ENCODE peak calls at places on chromosomes 2 and 18, in seven cellular contexts. C, G, M, E, O, R and K are unnamed samples.

GRCh38 chr2:216827073-216827725 is 32.7 kb downstream of the TNP1 start:
- DNase-seq in C (no peak), G (no peak), M (no peak), E (no peak), O (no peak), R (no peak), K (no peak)

GRCh38 chr2:120395686-120396518 is 50.0 kb downstream of the INHBB start:
- DNase-seq in C (no peak), G (peak; percentile 59), M (no peak), E (peak; percentile 11), O (no peak), R (no peak), K (peak; percentile 56)

GRCh38 chr18:55897101-55897500 is 309.1 kb upstream of the TCF4 start:
- DNase-seq in C (no peak), G (no peak), M (no peak), E (no peak), O (no peak), R (no peak), K (no peak)

GRCh38 chr2:174957049-174957448 is 48.1 kb downstream of the CHN1 start:
- DNase-seq in C (no peak), G (no peak), M (no peak), E (no peak), O (no peak), R (no peak), K (no peak)

GRCh38 chr2:224260605-224261004 is 141.3 kb downstream of the FAM124B start:
- DNase-seq in C (no peak), G (no peak), M (no peak), E (no peak), O (no peak), R (no peak), K (peak; percentile 41)

GRCh38 chr18:26003391-26003790 is 87.0 kb downstream of the SS18 start:
- DNase-seq in C (peak; percentile 26), G (no peak), M (no peak), E (no peak), O (no peak), R (peak; percentile 40), K (no peak)

GRCh38 chr2:188293601-188294482 is 2.2 kb downstream of the GULP1 start:
- DNase-seq in C (peak; percentile 79), G (peak; percentile 70), M (peak; percentile 46), E (peak; percentile 75), O (peak; percentile 33), R (peak; percentile 72), K (peak; percentile 38)

GRCh38 chr18:48409591-48410094 is 460 bp upstream of the ZBTB7C start:
- DNase-seq in C (peak; percentile 28), G (no peak), M (no peak), E (peak; percentile 57), O (no peak), R (peak; percentile 15), K (no peak)

GRCh38 chr2:3634631-3635091 is 23.3 kb upstream of the ALLC start:
- DNase-seq in C (no peak), G (peak; percentile 57), M (no peak), E (peak; percentile 13), O (no peak), R (no peak), K (no peak)

GRCh38 chr18:54737986-54738385 is 90.3 kb upstream of the RAB27B start:
- DNase-seq in C (peak; percentile 76), G (no peak), M (no peak), E (no peak), O (no peak), R (no peak), K (no peak)

GRCh38 chr18:26706796-26707406 is 158.5 kb upstream of the KCTD1 start:
- DNase-seq in C (no peak), G (no peak), M (no peak), E (no peak), O (no peak), R (peak; percentile 36), K (no peak)

GRCh38 chr18:51278045-51278649 is 80.7 kb upstream of the MEX3C start:
- DNase-seq in C (peak; percentile 87), G (no peak), M (no peak), E (no peak), O (no peak), R (peak; percentile 66), K (peak; percentile 60)

GRCh38 chr2:164073053-164073757 is 337.4 kb upstream of the FIGN start:
- DNase-seq in C (no peak), G (no peak), M (no peak), E (no peak), O (no peak), R (no peak), K (no peak)

GRCh38 chr18:58992301-58993231 is 127.9 kb downstream of the ZNF532 start:
- DNase-seq in C (peak; percentile 12), G (no peak), M (no peak), E (no peak), O (no peak), R (no peak), K (no peak)

GRCh38 chr2:218319813-218320360 is 27.6 kb upstream of the TMBIM1 start:
- DNase-seq in C (peak; percentile 18), G (no peak), M (no peak), E (no peak), O (no peak), R (no peak), K (no peak)

GRCh38 chr2:151782378-151783132 is 45.7 kb downstream of the ARL5A start:
- DNase-seq in C (no peak), G (no peak), M (no peak), E (no peak), O (no peak), R (no peak), K (no peak)

GRCh38 chr2:236682651-236683422 is 113.2 kb downstream of the ACKR3 start:
- DNase-seq in C (no peak), G (no peak), M (no peak), E (no peak), O (no peak), R (no peak), K (no peak)

GRCh38 chr2:42801388-42801787 is 9.0 kb upstream of the HAAO start:
- DNase-seq in C (peak; percentile 13), G (no peak), M (no peak), E (no peak), O (no peak), R (no peak), K (no peak)

GRCh38 chr2:5020451-5020850 is 671.7 kb upstream of the SOX11 start:
- DNase-seq in C (no peak), G (no peak), M (no peak), E (no peak), O (no peak), R (no peak), K (no peak)

GRCh38 chr2:3482363-3482821 is 36.9 kb downstream of the ADI1 start:
- DNase-seq in C (no peak), G (no peak), M (no peak), E (peak; percentile 14), O (no peak), R (no peak), K (no peak)

GRCh38 chr2:8923173-8923572 is 80.3 kb downstream of the MBOAT2 start:
- DNase-seq in C (peak; percentile 13), G (no peak), M (no peak), E (no peak), O (no peak), R (no peak), K (no peak)

GRCh38 chr2:36820942-36821605 is 124.6 kb downstream of the VIT start:
- DNase-seq in C (no peak), G (no peak), M (no peak), E (no peak), O (no peak), R (no peak), K (no peak)

GRCh38 chr2:39381653-39382052 is 55.4 kb downstream of the MAP4K3 start:
- DNase-seq in C (peak; percentile 24), G (no peak), M (no peak), E (no peak), O (no peak), R (no peak), K (no peak)

GRCh38 chr2:113370478-113371091 is 66.9 kb upstream of the ZNG1B start:
- DNase-seq in C (peak; percentile 80), G (no peak), M (peak; percentile 30), E (peak; percentile 52), O (peak; percentile 70), R (peak; percentile 83), K (peak; percentile 67)

GRCh38 chr2:170652637-170653417 is 62.3 kb upstream of the SP5 start:
- DNase-seq in C (no peak), G (no peak), M (no peak), E (no peak), O (no peak), R (no peak), K (no peak)

GRCh38 chr2:170656669-170657068 is 58.5 kb upstream of the SP5 start:
- DNase-seq in C (no peak), G (no peak), M (no peak), E (no peak), O (no peak), R (no peak), K (no peak)

GRCh38 chr2:170648037-170648436 is 67.1 kb upstream of the SP5 start:
- DNase-seq in C (no peak), G (no peak), M (no peak), E (no peak), O (no peak), R (no peak), K (no peak)

GRCh38 chr2:170651603-170652002 is 63.5 kb upstream of the SP5 start:
- DNase-seq in C (no peak), G (no peak), M (no peak), E (no peak), O (no peak), R (no peak), K (no peak)
- TF ChIP-seq CTCF in C (no peak), G (no peak), M (no peak), E (no peak), O (no peak), R (no peak), K (no peak)

DNA sequence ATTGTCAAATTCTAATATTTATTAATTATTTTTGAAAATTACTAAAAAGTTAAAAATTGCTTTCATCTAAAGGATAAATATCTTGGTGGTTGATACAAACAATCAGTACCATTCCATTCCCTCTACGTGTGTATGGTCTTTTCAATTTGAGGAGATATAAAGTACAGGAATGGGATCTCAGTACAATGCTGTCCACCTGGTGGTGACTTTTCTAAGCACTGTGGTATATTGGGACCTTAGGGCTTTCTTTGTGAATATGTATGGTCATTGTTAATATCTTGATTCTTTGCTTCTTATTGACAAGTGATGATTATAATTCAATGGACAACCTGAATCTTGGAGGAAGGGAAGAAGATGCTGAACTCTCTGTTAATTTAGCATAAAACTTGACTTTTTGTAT is 83.1 kb downstream of the NBEAL1 start:
- DNase-seq in C (peak; percentile 24), G (no peak), M (no peak), E (no peak), O (no peak), R (no peak), K (no peak)
- TF ChIP-seq CTCF in C (peak; percentile 23), G (peak; percentile 63), M (peak; percentile 15), E (no peak), O (no peak), R (no peak), K (peak; percentile 25)

GRCh38 chr2:199851499-199851816 is 466 bp upstream of the FTCDNL1 start:
- DNase-seq in C (no peak), G (no peak), M (no peak), E (no peak), O (no peak), R (no peak), K (no peak)
- TF ChIP-seq CTCF in C (no peak), G (peak; percentile 54), M (no peak), E (no peak), O (no peak), R (no peak), K (no peak)

GRCh38 chr18:13124411-13124810 is 94.1 kb upstream of the LDLRAD4 start:
- DNase-seq in C (no peak), G (no peak), M (no peak), E (no peak), O (no peak), R (no peak), K (no peak)

GRCh38 chr18:13120255-13120654 is 98.3 kb upstream of the LDLRAD4 start:
- DNase-seq in C (no peak), G (no peak), M (no peak), E (no peak), O (no peak), R (no peak), K (no peak)

GRCh38 chr18:13120967-13121586 is 97.5 kb upstream of the LDLRAD4 start:
- DNase-seq in C (no peak), G (no peak), M (no peak), E (no peak), O (no peak), R (no peak), K (no peak)
- TF ChIP-seq CTCF in C (no peak), G (no peak), M (no peak), E (no peak), O (no peak), R (no peak), K (no peak)